ENCODE peak calls at places on chromosomes 13 and 19, in six cellular contexts. One of them, this sample, is unnamed.

GRCh38 chr19:51292971-51293370 is 18.5 kb upstream of the IGLON5 start:
- DNase-seq in retina: peak
- DNase-seq in thoracic aorta: no peak
- DNase-seq in WTC11: no peak
- DNase-seq in activated effector memory CD4-positive, alpha-beta T cell treated with anti-CD3 and anti-CD28 coated beads, Interleukin-2, amount 50 U/mL, for 16 hours: no peak
- DNase-seq in type B pancreatic cell: no peak
- DNase-seq in this sample: no peak

GRCh38 chr13:33554919-33555791 is 262.8 kb upstream of the RFC3 start:
- DNase-seq in retina: no peak
- DNase-seq in WTC11: no peak
- DNase-seq in type B pancreatic cell: no peak
- DNase-seq in thoracic aorta: no peak
- DNase-seq in activated effector memory CD4-positive, alpha-beta T cell treated with anti-CD3 and anti-CD28 coated beads, Interleukin-2, amount 50 U/mL, for 16 hours: no peak
- DNase-seq in this sample: no peak

GRCh38 chr19:996051-996838 is 4.0 kb upstream of the GRIN3B start:
- DNase-seq in thoracic aorta: no peak
- DNase-seq in retina: peak
- DNase-seq in type B pancreatic cell: no peak
- DNase-seq in activated effector memory CD4-positive, alpha-beta T cell treated with anti-CD3 and anti-CD28 coated beads, Interleukin-2, amount 50 U/mL, for 16 hours: peak
- DNase-seq in WTC11: peak
- DNase-seq in this sample: peak

GRCh38 chr13:64871742-64872141 is 2358.4 kb downstream of the PCDH9 start:
- DNase-seq in retina: no peak
- DNase-seq in WTC11: no peak
- DNase-seq in thoracic aorta: no peak
- DNase-seq in type B pancreatic cell: no peak
- DNase-seq in activated effector memory CD4-positive, alpha-beta T cell treated with anti-CD3 and anti-CD28 coated beads, Interleukin-2, amount 50 U/mL, for 16 hours: no peak
- DNase-seq in this sample: no peak

GRCh38 chr13:89514534-89515312 is 1832.8 kb upstream of the MIR17HG start:
- DNase-seq in thoracic aorta: no peak
- DNase-seq in WTC11: peak
- DNase-seq in activated effector memory CD4-positive, alpha-beta T cell treated with anti-CD3 and anti-CD28 coated beads, Interleukin-2, amount 50 U/mL, for 16 hours: no peak
- DNase-seq in type B pancreatic cell: no peak
- DNase-seq in retina: peak
- DNase-seq in this sample: no peak

GRCh38 chr19:33734913-33735312 is 61.8 kb upstream of the KCTD15 start:
- DNase-seq in thoracic aorta: no peak
- DNase-seq in type B pancreatic cell: no peak
- DNase-seq in WTC11: no peak
- DNase-seq in retina: no peak
- DNase-seq in activated effector memory CD4-positive, alpha-beta T cell treated with anti-CD3 and anti-CD28 coated beads, Interleukin-2, amount 50 U/mL, for 16 hours: no peak
- DNase-seq in this sample: no peak

GRCh38 chr13:45316210-45316799 is 24.7 kb downstream of the TPT1 start:
- DNase-seq in type B pancreatic cell: no peak
- DNase-seq in thoracic aorta: no peak
- DNase-seq in WTC11: no peak
- DNase-seq in activated effector memory CD4-positive, alpha-beta T cell treated with anti-CD3 and anti-CD28 coated beads, Interleukin-2, amount 50 U/mL, for 16 hours: no peak
- DNase-seq in retina: no peak
- DNase-seq in this sample: no peak

GRCh38 chr13:106083620-106084350 is 451.7 kb downstream of the EFNB2 start:
- DNase-seq in activated effector memory CD4-positive, alpha-beta T cell treated with anti-CD3 and anti-CD28 coated beads, Interleukin-2, amount 50 U/mL, for 16 hours: no peak
- DNase-seq in WTC11: peak
- DNase-seq in type B pancreatic cell: no peak
- DNase-seq in thoracic aorta: no peak
- DNase-seq in retina: no peak
- DNase-seq in this sample: no peak

GRCh38 chr13:48144413-48145035 is 49.6 kb upstream of the MED4 start:
- DNase-seq in thoracic aorta: no peak
- DNase-seq in type B pancreatic cell: no peak
- DNase-seq in retina: no peak
- DNase-seq in activated effector memory CD4-positive, alpha-beta T cell treated with anti-CD3 and anti-CD28 coated beads, Interleukin-2, amount 50 U/mL, for 16 hours: no peak
- DNase-seq in WTC11: no peak
- DNase-seq in this sample: no peak

GRCh38 chr19:16470911-16471811 is 609 bp downstream of the EPS15L1 start:
- DNase-seq in type B pancreatic cell: peak
- DNase-seq in WTC11: no peak
- DNase-seq in activated effector memory CD4-positive, alpha-beta T cell treated with anti-CD3 and anti-CD28 coated beads, Interleukin-2, amount 50 U/mL, for 16 hours: peak
- DNase-seq in retina: peak
- DNase-seq in thoracic aorta: no peak
- DNase-seq in this sample: peak

GRCh38 chr19:55118401-55118991 is 1.1 kb upstream of the PPP1R12C start:
- DNase-seq in activated effector memory CD4-positive, alpha-beta T cell treated with anti-CD3 and anti-CD28 coated beads, Interleukin-2, amount 50 U/mL, for 16 hours: peak
- DNase-seq in WTC11: peak
- DNase-seq in retina: peak
- DNase-seq in thoracic aorta: no peak
- DNase-seq in type B pancreatic cell: no peak
- DNase-seq in this sample: peak

GRCh38 chr19:33905937-33906577 is 109.4 kb downstream of the KCTD15 start:
- DNase-seq in type B pancreatic cell: peak
- DNase-seq in thoracic aorta: no peak
- DNase-seq in activated effector memory CD4-positive, alpha-beta T cell treated with anti-CD3 and anti-CD28 coated beads, Interleukin-2, amount 50 U/mL, for 16 hours: no peak
- DNase-seq in WTC11: peak
- DNase-seq in retina: no peak
- DNase-seq in this sample: peak

GRCh38 chr13:99473515-99473914 is 27.8 kb upstream of the TM9SF2 start:
- DNase-seq in activated effector memory CD4-positive, alpha-beta T cell treated with anti-CD3 and anti-CD28 coated beads, Interleukin-2, amount 50 U/mL, for 16 hours: no peak
- DNase-seq in thoracic aorta: no peak
- DNase-seq in retina: no peak
- DNase-seq in WTC11: no peak
- DNase-seq in type B pancreatic cell: no peak
- DNase-seq in this sample: no peak

GRCh38 chr19:1512671-1513491 is at the start of gene ADAMTSL5:
- DNase-seq in WTC11: peak
- DNase-seq in type B pancreatic cell: no peak
- DNase-seq in retina: no peak
- DNase-seq in activated effector memory CD4-positive, alpha-beta T cell treated with anti-CD3 and anti-CD28 coated beads, Interleukin-2, amount 50 U/mL, for 16 hours: peak
- DNase-seq in thoracic aorta: no peak
- DNase-seq in this sample: no peak

GRCh38 chr13:108609353-108609752 is 20.1 kb upstream of the MYO16 start:
- DNase-seq in activated effector memory CD4-positive, alpha-beta T cell treated with anti-CD3 and anti-CD28 coated beads, Interleukin-2, amount 50 U/mL, for 16 hours: no peak
- DNase-seq in thoracic aorta: no peak
- DNase-seq in retina: no peak
- DNase-seq in type B pancreatic cell: no peak
- DNase-seq in WTC11: no peak
- DNase-seq in this sample: no peak

GRCh38 chr13:110280996-110281688 is 25.8 kb downstream of the COL4A1 start:
- DNase-seq in retina: no peak
- DNase-seq in thoracic aorta: no peak
- DNase-seq in WTC11: no peak
- DNase-seq in type B pancreatic cell: no peak
- DNase-seq in activated effector memory CD4-positive, alpha-beta T cell treated with anti-CD3 and anti-CD28 coated beads, Interleukin-2, amount 50 U/mL, for 16 hours: no peak
- DNase-seq in this sample: no peak

GRCh38 chr13:99004931-99005330 is 27.1 kb upstream of the DOCK9 start:
- DNase-seq in thoracic aorta: no peak
- DNase-seq in WTC11: no peak
- DNase-seq in type B pancreatic cell: no peak
- DNase-seq in retina: no peak
- DNase-seq in activated effector memory CD4-positive, alpha-beta T cell treated with anti-CD3 and anti-CD28 coated beads, Interleukin-2, amount 50 U/mL, for 16 hours: no peak
- DNase-seq in this sample: no peak

GRCh38 chr19:57671124-57671895 is 2.6 kb downstream of the ZSCAN4 start:
- DNase-seq in activated effector memory CD4-positive, alpha-beta T cell treated with anti-CD3 and anti-CD28 coated beads, Interleukin-2, amount 50 U/mL, for 16 hours: no peak
- DNase-seq in WTC11: no peak
- DNase-seq in thoracic aorta: no peak
- DNase-seq in type B pancreatic cell: no peak
- DNase-seq in retina: no peak
- DNase-seq in this sample: no peak

GRCh38 chr19:35846038-35846668 is 6.2 kb downstream of the NPHS1 start:
- DNase-seq in activated effector memory CD4-positive, alpha-beta T cell treated with anti-CD3 and anti-CD28 coated beads, Interleukin-2, amount 50 U/mL, for 16 hours: no peak
- DNase-seq in retina: no peak
- DNase-seq in WTC11: peak
- DNase-seq in type B pancreatic cell: no peak
- DNase-seq in thoracic aorta: no peak
- DNase-seq in this sample: no peak

GRCh38 chr13:76286178-76286577 is 600.0 kb downstream of the KCTD12 start:
- DNase-seq in retina: no peak
- DNase-seq in WTC11: no peak
- DNase-seq in type B pancreatic cell: no peak
- DNase-seq in thoracic aorta: no peak
- DNase-seq in activated effector memory CD4-positive, alpha-beta T cell treated with anti-CD3 and anti-CD28 coated beads, Interleukin-2, amount 50 U/mL, for 16 hours: no peak
- DNase-seq in this sample: no peak

GRCh38 chr13:20482275-20482761 is 43.3 kb downstream of the CRYL1 start:
- DNase-seq in thoracic aorta: no peak
- DNase-seq in type B pancreatic cell: no peak
- DNase-seq in WTC11: no peak
- DNase-seq in retina: no peak
- DNase-seq in activated effector memory CD4-positive, alpha-beta T cell treated with anti-CD3 and anti-CD28 coated beads, Interleukin-2, amount 50 U/mL, for 16 hours: no peak
- DNase-seq in this sample: no peak

GRCh38 chr13:109647046-109647445 is 139.3 kb downstream of the IRS2 start:
- DNase-seq in thoracic aorta: no peak
- DNase-seq in retina: no peak
- DNase-seq in activated effector memory CD4-positive, alpha-beta T cell treated with anti-CD3 and anti-CD28 coated beads, Interleukin-2, amount 50 U/mL, for 16 hours: no peak
- DNase-seq in type B pancreatic cell: no peak
- DNase-seq in WTC11: no peak
- DNase-seq in this sample: no peak

GRCh38 chr19:41940443-41941409 is 12.5 kb upstream of the ERFL start:
- DNase-seq in activated effector memory CD4-positive, alpha-beta T cell treated with anti-CD3 and anti-CD28 coated beads, Interleukin-2, amount 50 U/mL, for 16 hours: peak
- DNase-seq in type B pancreatic cell: no peak
- DNase-seq in retina: no peak
- DNase-seq in WTC11: peak
- DNase-seq in thoracic aorta: no peak
- DNase-seq in this sample: no peak

GRCh38 chr13:101382701-101383100 is 33.6 kb downstream of the NALCN start:
- DNase-seq in retina: no peak
- DNase-seq in WTC11: no peak
- DNase-seq in type B pancreatic cell: no peak
- DNase-seq in activated effector memory CD4-positive, alpha-beta T cell treated with anti-CD3 and anti-CD28 coated beads, Interleukin-2, amount 50 U/mL, for 16 hours: no peak
- DNase-seq in thoracic aorta: no peak
- DNase-seq in this sample: no peak

GRCh38 chr13:24178847-24179845 is 18.6 kb downstream of the SPATA13 start:
- DNase-seq in type B pancreatic cell: no peak
- DNase-seq in WTC11: no peak
- DNase-seq in retina: no peak
- DNase-seq in thoracic aorta: no peak
- DNase-seq in activated effector memory CD4-positive, alpha-beta T cell treated with anti-CD3 and anti-CD28 coated beads, Interleukin-2, amount 50 U/mL, for 16 hours: no peak
- DNase-seq in this sample: no peak